ENCODE peak calls at places on chromosome 7, in seven cellular contexts. J is tibial nerve, E is transverse colon, V is foreskin fibroblast, I is GM10248, W is cardiac muscle cell, D is IMR-90. L is an unnamed sample.

GRCh38 chr7:158549834-158550700 is 37.6 kb downstream of the PTPRN2 start:
- DNase-seq in E (no peak), I (no peak), J (no peak), W (no peak), D (no peak), V (no peak), L (no peak)

GRCh38 chr7:78013368-78013767 is 214.8 kb downstream of the PHTF2 start:
- DNase-seq in W (no peak), V (no peak), J (no peak), I (no peak), E (no peak), D (no peak), L (no peak)

GRCh38 chr7:68503400-68503799 is 1094.9 kb upstream of the AUTS2 start:
- DNase-seq in W (no peak), V (no peak), D (no peak), J (no peak), E (no peak), I (no peak), L (no peak)

GRCh38 chr7:20783716-20784310 is 2.9 kb downstream of the SP8 start:
- DNase-seq in E (no peak), I (peak; percentile 39), J (no peak), V (peak; percentile 39), W (peak; percentile 63), D (no peak), L (no peak)

GRCh38 chr7:42606217-42606905 is 305.5 kb downstream of the C7orf25 start:
- DNase-seq in W (peak; percentile 36), I (no peak), E (no peak), J (no peak), V (peak; percentile 51), D (no peak), L (no peak)

GRCh38 chr7:75966209-75966961 is 28.0 kb downstream of the TMEM120A start:
- DNase-seq in E (no peak), D (no peak), I (no peak), J (no peak), W (no peak), V (peak; percentile 91), L (no peak)

GRCh38 chr7:137932881-137933269 is 69.0 kb downstream of the CREB3L2 start:
- DNase-seq in J (no peak), D (peak; percentile 77), E (no peak), W (no peak), V (peak; percentile 85), I (no peak), L (no peak)

GRCh38 chr7:55561756-55562155 is 10.5 kb downstream of the VOPP1 start:
- DNase-seq in W (no peak), V (no peak), E (no peak), I (no peak), J (no peak), D (no peak), L (no peak)

GRCh38 chr7:117273325-117274292 is 49.2 kb downstream of the WNT2 start:
- DNase-seq in J (no peak), D (no peak), W (peak; percentile 19), V (no peak), E (no peak), I (no peak), L (no peak)

GRCh38 chr7:136325021-136325420 is 347.9 kb upstream of the MTPN start:
- DNase-seq in D (no peak), I (no peak), J (no peak), V (no peak), W (no peak), E (no peak), L (no peak)

GRCh38 chr7:85737426-85737825 is 550.6 kb upstream of the SEMA3D start:
- DNase-seq in I (no peak), D (no peak), W (no peak), E (no peak), V (no peak), J (no peak), L (no peak)

GRCh38 chr7:28986723-28987122 is 28.6 kb upstream of the TRIL start:
- DNase-seq in V (peak; percentile 85), J (no peak), I (no peak), D (peak; percentile 77), E (no peak), W (no peak), L (no peak)

GRCh38 chr7:96486681-96487080 is 164.8 kb upstream of the SLC25A13 start:
- DNase-seq in J (no peak), W (no peak), I (no peak), D (no peak), E (no peak), V (no peak), L (no peak)

GRCh38 chr7:87416682-87417587 is 58.5 kb downstream of the ABCB4 start:
- DNase-seq in D (peak; percentile 69), E (peak; percentile 63), W (peak; percentile 76), I (peak; percentile 42), V (peak; percentile 85), J (peak; percentile 26), L (peak; percentile 31)

GRCh38 chr7:33701927-33702326 is 203.4 kb upstream of the BMPER start:
- DNase-seq in V (no peak), I (no peak), W (no peak), E (no peak), D (no peak), J (no peak), L (no peak)

GRCh38 chr7:132554446-132554845 is 21.8 kb downstream of the PLXNA4 start:
- DNase-seq in D (no peak), V (no peak), I (no peak), J (no peak), E (no peak), W (no peak), L (no peak)

GRCh38 chr7:106568680-106569499 is 92.1 kb downstream of the CCDC71L start:
- DNase-seq in J (no peak), I (no peak), V (peak; percentile 94), E (no peak), W (no peak), D (peak; percentile 85), L (no peak)

GRCh38 chr7:92834661-92835139 is 1.7 kb downstream of the CDK6 start:
- DNase-seq in V (peak; percentile 38), J (no peak), W (peak; percentile 50), E (peak; percentile 40), D (no peak), I (peak; percentile 25), L (peak; percentile 39)

GRCh38 chr7:1671876-1672451 is 1.9 kb downstream of the ELFN1 start:
- DNase-seq in W (no peak), J (no peak), V (no peak), D (no peak), I (peak; percentile 19), E (no peak), L (peak; percentile 32)

GRCh38 chr7:27095897-27096755 is at the start of gene HOXA1:
- DNase-seq in W (peak; percentile 66), E (peak; percentile 90), I (peak; percentile 93), V (peak; percentile 95), J (no peak), D (peak; percentile 95), L (peak; percentile 96)

GRCh38 chr7:151000886-151001495 is 10.2 kb downstream of the NOS3 start:
- DNase-seq in J (no peak), V (no peak), I (no peak), W (no peak), E (no peak), D (no peak), L (no peak)
- TF ChIP-seq CTCF in J (no peak), V (no peak), I (no peak), W (no peak), E (no peak), D (no peak), L (no peak)

GRCh38 chr7:98531717-98532116 is 85.4 kb upstream of the NPTX2 start:
- DNase-seq in I (no peak), J (no peak), W (no peak), D (no peak), E (no peak), V (no peak), L (no peak)
- TF ChIP-seq CTCF in I (no peak), J (no peak), W (no peak), D (no peak), E (no peak), V (no peak), L (no peak)

DNA sequence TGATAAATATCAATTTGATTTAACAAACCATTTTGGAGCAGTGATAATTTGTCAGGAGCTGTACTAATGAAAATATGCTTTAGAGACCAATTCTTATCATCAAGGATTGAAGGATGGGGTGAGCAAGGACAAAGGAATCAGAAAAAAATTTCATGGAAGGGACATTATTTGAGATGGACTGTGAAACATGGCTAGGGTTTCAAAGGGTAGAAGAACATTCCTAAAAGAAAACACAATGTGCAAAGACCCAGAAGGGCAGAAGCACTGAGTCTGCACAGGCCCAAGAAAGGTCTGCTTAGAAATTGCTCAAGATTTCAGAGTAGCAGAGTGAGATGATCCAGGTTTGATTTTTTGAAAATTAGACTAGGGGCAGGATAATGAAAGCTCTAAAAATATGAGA is 174.5 kb downstream of the LRRN3 start:
- DNase-seq in W (no peak), D (no peak), J (no peak), I (no peak), V (no peak), E (no peak), L (no peak)
- TF ChIP-seq CTCF in W (no peak), D (no peak), J (no peak), I (no peak), V (no peak), E (no peak), L (no peak)

GRCh38 chr7:16698200-16698910 is 52.4 kb downstream of the BZW2 start:
- DNase-seq in I (no peak), J (no peak), W (no peak), D (no peak), E (no peak), V (no peak), L (no peak)

GRCh38 chr7:16697507-16698199 is 51.7 kb downstream of the BZW2 start:
- DNase-seq in J (no peak), W (no peak), V (peak; percentile 43), I (no peak), E (no peak), D (peak; percentile 62), L (no peak)

DNA sequence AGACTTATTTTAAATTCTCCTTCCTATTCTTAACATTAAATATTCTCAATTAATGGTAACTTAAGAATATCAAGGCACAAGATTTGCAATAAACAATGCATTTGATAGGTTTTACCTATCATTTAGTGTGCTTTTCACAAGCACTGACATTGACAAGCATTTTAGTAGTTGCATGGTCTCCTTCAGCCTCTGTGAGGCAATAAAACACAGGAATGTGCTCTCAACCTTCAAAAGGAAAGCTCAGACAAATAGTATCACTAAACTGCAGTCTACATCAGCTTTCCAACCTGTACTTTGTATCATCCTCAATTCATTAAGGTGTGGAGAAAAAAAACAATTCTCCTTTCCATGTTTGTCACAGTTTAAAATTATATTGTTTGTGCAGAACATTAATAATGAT is 51.1 kb upstream of the TSPAN13 start:
- DNase-seq in D (no peak), V (no peak), J (no peak), E (no peak), W (no peak), I (no peak), L (no peak)
- TF ChIP-seq CTCF in D (no peak), V (no peak), J (no peak), E (no peak), W (peak; percentile 8), I (no peak), L (no peak)

GRCh38 chr7:18693401-18693800 is 197.9 kb downstream of the HDAC9 start:
- DNase-seq in V (peak; percentile 94), W (peak; percentile 71), E (no peak), D (peak; percentile 89), I (no peak), J (no peak), L (no peak)
- TF ChIP-seq CTCF in V (peak; percentile 78), W (peak; percentile 85), E (no peak), D (peak; percentile 91), I (no peak), J (peak; percentile 16), L (no peak)

L was measured in GM13977.